ENCODE peak calls at places on chromosome 4, in eight cellular contexts. One of them, this sample, is unnamed.

GRCh38 chr4:60194214-60194613 is 1005.9 kb upstream of the ADGRL3 start:
- DNase-seq in nephron progenitor cell: no peak
- DNase-seq in choroid plexus epithelial cell: no peak
- DNase-seq in OCI-LY7: no peak
- DNase-seq in astrocyte: no peak
- DNase-seq in sigmoid colon: no peak
- DNase-seq in mucosa of descending colon: no peak
- DNase-seq in HFFc6: no peak
- DNase-seq in this sample: no peak

GRCh38 chr4:16579866-16580265 is 318.6 kb downstream of the LDB2 start:
- DNase-seq in nephron progenitor cell: no peak
- DNase-seq in sigmoid colon: no peak
- DNase-seq in OCI-LY7: no peak
- DNase-seq in mucosa of descending colon: no peak
- DNase-seq in astrocyte: peak; percentile 80
- DNase-seq in choroid plexus epithelial cell: no peak
- DNase-seq in HFFc6: peak; percentile 35
- DNase-seq in this sample: no peak

GRCh38 chr4:69991016-69991415 is 4.8 kb upstream of the STATH start:
- DNase-seq in astrocyte: no peak
- DNase-seq in HFFc6: no peak
- DNase-seq in mucosa of descending colon: no peak
- DNase-seq in choroid plexus epithelial cell: no peak
- DNase-seq in sigmoid colon: no peak
- DNase-seq in OCI-LY7: no peak
- DNase-seq in nephron progenitor cell: no peak
- DNase-seq in this sample: no peak

GRCh38 chr4:13527983-13528822 is 16.1 kb downstream of the NKX3-2 start:
- DNase-seq in mucosa of descending colon: no peak
- DNase-seq in HFFc6: no peak
- DNase-seq in astrocyte: no peak
- DNase-seq in choroid plexus epithelial cell: no peak
- DNase-seq in sigmoid colon: peak; percentile 68
- DNase-seq in OCI-LY7: peak; percentile 66
- DNase-seq in nephron progenitor cell: no peak
- DNase-seq in this sample: no peak

GRCh38 chr4:154044118-154044517 is 255.2 kb upstream of the SFRP2 start:
- DNase-seq in mucosa of descending colon: no peak
- DNase-seq in sigmoid colon: no peak
- DNase-seq in choroid plexus epithelial cell: no peak
- DNase-seq in OCI-LY7: no peak
- DNase-seq in astrocyte: no peak
- DNase-seq in nephron progenitor cell: no peak
- DNase-seq in HFFc6: no peak
- DNase-seq in this sample: no peak

GRCh38 chr4:156779046-156779445 is 192.6 kb downstream of the PDGFC start:
- DNase-seq in OCI-LY7: no peak
- DNase-seq in sigmoid colon: no peak
- DNase-seq in astrocyte: peak; percentile 74
- DNase-seq in mucosa of descending colon: no peak
- DNase-seq in choroid plexus epithelial cell: peak; percentile 56
- DNase-seq in HFFc6: peak; percentile 25
- DNase-seq in nephron progenitor cell: no peak
- DNase-seq in this sample: no peak

GRCh38 chr4:1360423-1361283 is 13.6 kb downstream of the UVSSA start:
- DNase-seq in OCI-LY7: no peak
- DNase-seq in HFFc6: peak; percentile 43
- DNase-seq in nephron progenitor cell: no peak
- DNase-seq in astrocyte: peak; percentile 43
- DNase-seq in mucosa of descending colon: no peak
- DNase-seq in choroid plexus epithelial cell: peak; percentile 68
- DNase-seq in sigmoid colon: no peak
- DNase-seq in this sample: no peak

GRCh38 chr4:90145331-90145730 is 18.1 kb downstream of the CCSER1 start:
- DNase-seq in mucosa of descending colon: no peak
- DNase-seq in astrocyte: no peak
- DNase-seq in nephron progenitor cell: no peak
- DNase-seq in OCI-LY7: no peak
- DNase-seq in choroid plexus epithelial cell: no peak
- DNase-seq in HFFc6: no peak
- DNase-seq in sigmoid colon: no peak
- DNase-seq in this sample: no peak

DNA sequence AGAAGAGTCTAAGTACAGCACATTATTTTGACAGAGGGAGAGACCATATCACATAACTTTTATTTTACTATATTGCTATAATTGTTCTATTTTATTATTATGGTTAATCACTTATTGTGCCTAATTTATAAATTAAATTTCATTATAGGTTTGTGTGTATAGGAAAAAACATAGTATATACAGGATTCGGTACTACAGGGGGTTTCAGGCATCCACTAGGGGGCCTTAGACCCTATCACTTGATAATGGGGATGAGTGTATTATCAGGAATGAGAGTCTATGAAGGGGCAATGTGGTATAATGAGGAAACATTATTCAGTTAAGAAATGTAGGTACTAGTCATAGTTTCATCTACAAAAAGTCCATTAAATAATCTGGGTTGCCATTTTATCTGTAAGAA is 833.1 kb downstream of the C4orf33 start:
- DNase-seq in HFFc6: no peak
- DNase-seq in choroid plexus epithelial cell: no peak
- DNase-seq in nephron progenitor cell: no peak
- DNase-seq in sigmoid colon: no peak
- DNase-seq in astrocyte: no peak
- DNase-seq in mucosa of descending colon: no peak
- DNase-seq in OCI-LY7: peak; percentile 29
- DNase-seq in this sample: no peak
- TF ChIP-seq CTCF in HFFc6: peak; percentile 68
- TF ChIP-seq CTCF in choroid plexus epithelial cell: peak; percentile 17
- TF ChIP-seq CTCF in nephron progenitor cell: peak; percentile 41
- TF ChIP-seq CTCF in sigmoid colon: no peak
- TF ChIP-seq CTCF in astrocyte: peak; percentile 27
- TF ChIP-seq CTCF in mucosa of descending colon: no peak
- TF ChIP-seq CTCF in OCI-LY7: peak; percentile 79
- TF ChIP-seq CTCF in this sample: no peak

DNA sequence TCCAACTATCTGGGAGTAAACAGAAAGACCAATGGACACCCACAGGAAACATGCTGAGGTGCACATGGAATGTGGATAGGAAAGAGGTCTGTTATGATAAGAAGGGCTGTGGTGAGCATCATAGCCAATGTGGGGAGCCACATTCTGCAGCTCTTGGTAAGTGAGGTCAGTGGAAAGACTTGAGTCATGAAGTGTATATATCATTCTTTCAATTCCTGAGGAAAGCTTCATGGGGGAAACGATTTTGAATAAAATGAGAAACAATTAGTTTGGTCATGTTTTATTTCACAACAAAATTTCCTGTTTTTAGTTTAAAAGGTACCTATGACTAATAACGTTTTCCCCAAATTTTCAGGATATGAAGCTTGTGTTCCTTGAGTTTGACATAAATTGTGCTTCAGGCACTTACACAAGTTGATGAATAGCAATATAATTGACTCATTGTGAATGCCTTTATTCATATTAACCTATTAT is 41.4 kb upstream of the RASSF6 start:
- DNase-seq in nephron progenitor cell: no peak
- DNase-seq in HFFc6: peak; percentile 96
- DNase-seq in sigmoid colon: no peak
- DNase-seq in astrocyte: peak; percentile 100
- DNase-seq in choroid plexus epithelial cell: peak; percentile 99
- DNase-seq in mucosa of descending colon: no peak
- DNase-seq in OCI-LY7: no peak
- DNase-seq in this sample: no peak
- TF ChIP-seq CTCF in nephron progenitor cell: no peak
- TF ChIP-seq CTCF in HFFc6: peak; percentile 58
- TF ChIP-seq CTCF in sigmoid colon: no peak
- TF ChIP-seq CTCF in astrocyte: peak; percentile 36
- TF ChIP-seq CTCF in choroid plexus epithelial cell: peak; percentile 35
- TF ChIP-seq CTCF in mucosa of descending colon: no peak
- TF ChIP-seq CTCF in OCI-LY7: no peak
- TF ChIP-seq CTCF in this sample: no peak

DNA sequence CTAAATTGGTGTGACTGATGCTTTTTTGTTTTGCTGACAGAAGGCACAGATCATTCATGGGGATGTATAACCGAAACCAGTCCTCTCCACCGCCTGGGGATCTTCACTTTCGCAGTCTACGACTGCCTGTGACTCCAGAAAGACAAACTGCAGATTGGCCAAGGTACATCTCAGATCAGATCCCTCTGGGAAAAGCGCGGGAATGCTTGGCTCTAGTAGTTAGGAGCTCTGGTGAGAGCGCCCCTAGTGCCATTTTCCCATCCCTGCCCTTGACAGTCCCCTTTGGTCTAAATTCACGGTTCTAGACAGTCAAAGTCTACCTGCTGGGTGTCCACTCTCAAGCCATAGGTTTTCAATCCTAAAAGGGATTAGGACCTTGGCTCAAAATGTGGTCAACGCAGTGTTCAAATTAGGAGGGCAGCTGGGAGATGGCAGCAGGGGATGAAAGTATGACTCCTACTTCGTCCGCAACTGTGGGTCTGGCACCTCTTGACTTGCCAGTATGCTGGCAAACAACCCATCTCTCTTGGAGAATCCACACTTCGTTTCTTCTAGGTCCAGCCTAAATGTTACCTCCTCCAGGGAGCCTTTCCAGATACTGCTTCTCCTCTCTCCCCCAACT is 6.9 kb upstream of the HAND2 start:
- DNase-seq in sigmoid colon: peak; percentile 81
- DNase-seq in choroid plexus epithelial cell: no peak
- DNase-seq in OCI-LY7: no peak
- DNase-seq in mucosa of descending colon: no peak
- DNase-seq in nephron progenitor cell: peak; percentile 42
- DNase-seq in astrocyte: no peak
- DNase-seq in HFFc6: no peak
- DNase-seq in this sample: no peak
- TF ChIP-seq CTCF in sigmoid colon: peak; percentile 25
- TF ChIP-seq CTCF in choroid plexus epithelial cell: peak; percentile 16
- TF ChIP-seq CTCF in OCI-LY7: peak; percentile 48
- TF ChIP-seq CTCF in mucosa of descending colon: no peak
- TF ChIP-seq CTCF in nephron progenitor cell: peak; percentile 38
- TF ChIP-seq CTCF in astrocyte: no peak
- TF ChIP-seq CTCF in HFFc6: peak; percentile 21
- TF ChIP-seq CTCF in this sample: no peak

GRCh38 chr4:145886871-145887240 is 51.8 kb downstream of the ZNF827 start:
- DNase-seq in OCI-LY7: peak; percentile 52
- DNase-seq in HFFc6: no peak
- DNase-seq in nephron progenitor cell: no peak
- DNase-seq in sigmoid colon: no peak
- DNase-seq in astrocyte: no peak
- DNase-seq in mucosa of descending colon: no peak
- DNase-seq in choroid plexus epithelial cell: no peak
- DNase-seq in this sample: no peak

GRCh38 chr4:145885666-145886065 is 53.0 kb downstream of the ZNF827 start:
- DNase-seq in mucosa of descending colon: no peak
- DNase-seq in choroid plexus epithelial cell: no peak
- DNase-seq in astrocyte: no peak
- DNase-seq in OCI-LY7: no peak
- DNase-seq in sigmoid colon: no peak
- DNase-seq in HFFc6: no peak
- DNase-seq in nephron progenitor cell: no peak
- DNase-seq in this sample: no peak

GRCh38 chr4:145887241-145887964 is 51.2 kb downstream of the ZNF827 start:
- DNase-seq in astrocyte: peak; percentile 66
- DNase-seq in nephron progenitor cell: no peak
- DNase-seq in mucosa of descending colon: no peak
- DNase-seq in OCI-LY7: peak; percentile 26
- DNase-seq in sigmoid colon: peak; percentile 83
- DNase-seq in HFFc6: peak; percentile 74
- DNase-seq in choroid plexus epithelial cell: peak; percentile 81
- DNase-seq in this sample: no peak

GRCh38 chr4:145890689-145891088 is 47.9 kb downstream of the ZNF827 start:
- DNase-seq in nephron progenitor cell: no peak
- DNase-seq in choroid plexus epithelial cell: no peak
- DNase-seq in astrocyte: no peak
- DNase-seq in sigmoid colon: no peak
- DNase-seq in HFFc6: no peak
- DNase-seq in OCI-LY7: no peak
- DNase-seq in mucosa of descending colon: no peak
- DNase-seq in this sample: no peak

GRCh38 chr4:145888393-145888792 is 50.2 kb downstream of the ZNF827 start:
- DNase-seq in HFFc6: no peak
- DNase-seq in OCI-LY7: peak; percentile 13
- DNase-seq in mucosa of descending colon: no peak
- DNase-seq in sigmoid colon: no peak
- DNase-seq in nephron progenitor cell: no peak
- DNase-seq in choroid plexus epithelial cell: no peak
- DNase-seq in astrocyte: no peak
- DNase-seq in this sample: no peak
- TF ChIP-seq CTCF in HFFc6: peak; percentile 48
- TF ChIP-seq CTCF in OCI-LY7: peak; percentile 53
- TF ChIP-seq CTCF in mucosa of descending colon: no peak
- TF ChIP-seq CTCF in sigmoid colon: no peak
- TF ChIP-seq CTCF in nephron progenitor cell: no peak
- TF ChIP-seq CTCF in choroid plexus epithelial cell: peak; percentile 24
- TF ChIP-seq CTCF in astrocyte: no peak
- TF ChIP-seq CTCF in this sample: no peak

DNA sequence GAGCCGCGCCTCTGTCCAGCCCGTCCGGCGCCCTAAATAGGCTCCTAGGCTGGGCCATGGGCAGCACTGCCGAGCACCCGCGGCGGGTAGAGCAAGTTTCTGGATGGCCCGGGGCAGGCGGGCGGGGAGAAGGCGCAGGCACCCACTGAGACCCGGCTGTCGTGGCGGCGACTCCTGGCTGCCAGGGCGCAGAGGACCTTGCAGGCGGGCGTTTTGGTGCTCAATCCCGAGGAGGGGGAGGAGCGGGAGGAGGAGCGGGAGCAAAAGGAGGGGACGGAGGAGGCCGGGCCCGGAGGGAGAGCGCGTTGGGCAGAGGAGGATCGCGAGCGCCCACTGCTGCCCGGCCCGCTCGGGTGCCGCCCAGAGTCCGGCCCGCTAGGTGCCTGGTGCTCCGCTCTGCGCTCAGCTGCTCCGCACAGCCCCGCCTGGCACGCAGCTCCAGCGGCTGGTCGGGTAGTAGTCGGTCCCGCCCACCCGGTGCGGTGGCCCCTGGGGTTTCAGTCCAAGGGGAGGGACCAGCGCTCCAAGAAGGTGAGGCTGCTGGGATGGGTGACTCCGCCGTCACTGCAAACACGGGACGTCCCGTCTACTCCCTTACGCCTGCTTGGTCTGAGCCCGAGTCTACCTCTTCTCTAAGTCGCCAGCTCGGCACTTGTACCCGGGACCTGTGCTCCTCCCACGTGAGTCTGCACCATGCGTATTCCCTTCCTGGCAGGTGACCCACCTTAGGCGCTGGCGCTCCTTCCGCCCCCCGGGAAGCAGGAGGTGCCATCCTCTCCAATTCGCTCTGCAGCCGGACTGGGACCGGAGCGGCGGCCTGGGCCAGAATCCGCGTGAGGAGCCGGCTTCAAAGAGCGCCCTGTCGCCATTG is at the start of gene HS3ST1:
- DNase-seq in choroid plexus epithelial cell: peak; percentile 45
- DNase-seq in sigmoid colon: peak; percentile 87
- DNase-seq in mucosa of descending colon: peak; percentile 95
- DNase-seq in astrocyte: peak; percentile 45
- DNase-seq in HFFc6: no peak
- DNase-seq in OCI-LY7: no peak
- DNase-seq in nephron progenitor cell: peak; percentile 81
- DNase-seq in this sample: peak; percentile 21
- TF ChIP-seq CTCF in choroid plexus epithelial cell: peak; percentile 48
- TF ChIP-seq CTCF in sigmoid colon: peak; percentile 68
- TF ChIP-seq CTCF in mucosa of descending colon: peak; percentile 80
- TF ChIP-seq CTCF in astrocyte: peak; percentile 29
- TF ChIP-seq CTCF in HFFc6: no peak
- TF ChIP-seq CTCF in OCI-LY7: no peak
- TF ChIP-seq CTCF in nephron progenitor cell: peak; percentile 58
- TF ChIP-seq CTCF in this sample: peak; percentile 19

This sample was measured in natural killer cell.